ENCODE peak calls at places on chromosome 13, in nine cellular contexts. One of them, this sample, is unnamed.

GRCh38 chr13:87123987-87124784 is 547.0 kb upstream of the SLITRK5 start:
- DNase-seq in B cell: no peak
- DNase-seq in cardiac fibroblast: peak; percentile 93
- DNase-seq in fibroblast of the aortic adventitia: peak; percentile 97
- DNase-seq in psoas muscle: no peak
- DNase-seq in tibial nerve: no peak
- DNase-seq in AG04450: peak; percentile 98
- DNase-seq in HEK293T: peak; percentile 88
- DNase-seq in H7: peak; percentile 1
- DNase-seq in this sample: no peak

GRCh38 chr13:75079226-75079625 is 402.7 kb downstream of the TBC1D4 start:
- DNase-seq in B cell: no peak
- DNase-seq in cardiac fibroblast: peak; percentile 14
- DNase-seq in fibroblast of the aortic adventitia: peak; percentile 59
- DNase-seq in psoas muscle: no peak
- DNase-seq in tibial nerve: no peak
- DNase-seq in AG04450: peak; percentile 10
- DNase-seq in HEK293T: no peak
- DNase-seq in H7: no peak
- DNase-seq in this sample: no peak

GRCh38 chr13:68439821-68440220 is 1209.7 kb upstream of the PCDH9 start:
- DNase-seq in B cell: no peak
- DNase-seq in cardiac fibroblast: no peak
- DNase-seq in fibroblast of the aortic adventitia: no peak
- DNase-seq in psoas muscle: no peak
- DNase-seq in tibial nerve: no peak
- DNase-seq in AG04450: no peak
- DNase-seq in HEK293T: no peak
- DNase-seq in H7: no peak
- DNase-seq in this sample: no peak

GRCh38 chr13:111034811-111035210 is 80.3 kb upstream of the ARHGEF7 start:
- DNase-seq in B cell: no peak
- DNase-seq in cardiac fibroblast: no peak
- DNase-seq in fibroblast of the aortic adventitia: peak; percentile 42
- DNase-seq in psoas muscle: no peak
- DNase-seq in tibial nerve: no peak
- DNase-seq in AG04450: peak; percentile 23
- DNase-seq in HEK293T: no peak
- DNase-seq in H7: no peak
- DNase-seq in this sample: no peak

GRCh38 chr13:30107536-30108136 is 199.7 kb downstream of the KATNAL1 start:
- DNase-seq in B cell: no peak
- DNase-seq in cardiac fibroblast: no peak
- DNase-seq in fibroblast of the aortic adventitia: peak; percentile 47
- DNase-seq in psoas muscle: no peak
- DNase-seq in tibial nerve: no peak
- DNase-seq in AG04450: no peak
- DNase-seq in HEK293T: no peak
- DNase-seq in H7: no peak
- DNase-seq in this sample: no peak

GRCh38 chr13:47420568-47420967 is 523.7 kb upstream of the HTR2A start:
- DNase-seq in B cell: no peak
- DNase-seq in cardiac fibroblast: no peak
- DNase-seq in fibroblast of the aortic adventitia: no peak
- DNase-seq in psoas muscle: no peak
- DNase-seq in tibial nerve: no peak
- DNase-seq in AG04450: no peak
- DNase-seq in HEK293T: no peak
- DNase-seq in H7: no peak
- DNase-seq in this sample: no peak

GRCh38 chr13:27667946-27668345 is 46.3 kb downstream of the POLR1D start:
- DNase-seq in B cell: no peak
- DNase-seq in cardiac fibroblast: peak; percentile 73
- DNase-seq in fibroblast of the aortic adventitia: peak; percentile 56
- DNase-seq in psoas muscle: no peak
- DNase-seq in tibial nerve: no peak
- DNase-seq in AG04450: no peak
- DNase-seq in HEK293T: no peak
- DNase-seq in H7: no peak
- DNase-seq in this sample: peak; percentile 31

GRCh38 chr13:56670563-56670962 is 470.2 kb upstream of the PRR20A start:
- DNase-seq in B cell: no peak
- DNase-seq in cardiac fibroblast: no peak
- DNase-seq in fibroblast of the aortic adventitia: no peak
- DNase-seq in psoas muscle: no peak
- DNase-seq in tibial nerve: no peak
- DNase-seq in AG04450: no peak
- DNase-seq in HEK293T: no peak
- DNase-seq in H7: peak; percentile 2
- DNase-seq in this sample: no peak

GRCh38 chr13:108957369-108958012 is 328.1 kb downstream of the MYO16 start:
- DNase-seq in B cell: no peak
- DNase-seq in cardiac fibroblast: peak; percentile 74
- DNase-seq in fibroblast of the aortic adventitia: peak; percentile 89
- DNase-seq in psoas muscle: no peak
- DNase-seq in tibial nerve: peak; percentile 27
- DNase-seq in AG04450: peak; percentile 55
- DNase-seq in HEK293T: no peak
- DNase-seq in H7: peak; percentile 9
- DNase-seq in this sample: no peak

GRCh38 chr13:31946091-31946770 is 85.3 kb upstream of the FRY start:
- DNase-seq in B cell: no peak
- DNase-seq in cardiac fibroblast: peak; percentile 27
- DNase-seq in fibroblast of the aortic adventitia: peak; percentile 44
- DNase-seq in psoas muscle: no peak
- DNase-seq in tibial nerve: no peak
- DNase-seq in AG04450: no peak
- DNase-seq in HEK293T: no peak
- DNase-seq in H7: no peak
- DNase-seq in this sample: no peak

GRCh38 chr13:74256969-74257368 is 122.8 kb upstream of the KLF12 start:
- DNase-seq in B cell: no peak
- DNase-seq in cardiac fibroblast: peak; percentile 29
- DNase-seq in fibroblast of the aortic adventitia: peak; percentile 40
- DNase-seq in psoas muscle: no peak
- DNase-seq in tibial nerve: no peak
- DNase-seq in AG04450: no peak
- DNase-seq in HEK293T: no peak
- DNase-seq in H7: no peak
- DNase-seq in this sample: no peak

GRCh38 chr13:99265823-99266426 is 7.7 kb upstream of the GPR18 start:
- DNase-seq in B cell: peak; percentile 68
- DNase-seq in cardiac fibroblast: peak; percentile 68
- DNase-seq in fibroblast of the aortic adventitia: peak; percentile 71
- DNase-seq in psoas muscle: no peak
- DNase-seq in tibial nerve: no peak
- DNase-seq in AG04450: no peak
- DNase-seq in HEK293T: peak; percentile 45
- DNase-seq in H7: peak; percentile 25
- DNase-seq in this sample: no peak

GRCh38 chr13:24080134-24080533 is 80.4 kb upstream of the SPATA13 start:
- DNase-seq in B cell: no peak
- DNase-seq in cardiac fibroblast: no peak
- DNase-seq in fibroblast of the aortic adventitia: no peak
- DNase-seq in psoas muscle: no peak
- DNase-seq in tibial nerve: no peak
- DNase-seq in AG04450: no peak
- DNase-seq in HEK293T: no peak
- DNase-seq in H7: no peak
- DNase-seq in this sample: no peak

GRCh38 chr13:102128216-102128800 is 273.5 kb downstream of the FGF14 start:
- DNase-seq in B cell: no peak
- DNase-seq in cardiac fibroblast: no peak
- DNase-seq in fibroblast of the aortic adventitia: peak; percentile 57
- DNase-seq in psoas muscle: no peak
- DNase-seq in tibial nerve: no peak
- DNase-seq in AG04450: no peak
- DNase-seq in HEK293T: no peak
- DNase-seq in H7: no peak
- DNase-seq in this sample: no peak

GRCh38 chr13:61414686-61415664 is 674 bp downstream of the PCDH20 start:
- DNase-seq in B cell: no peak
- DNase-seq in cardiac fibroblast: peak; percentile 5
- DNase-seq in fibroblast of the aortic adventitia: no peak
- DNase-seq in psoas muscle: no peak
- DNase-seq in tibial nerve: no peak
- DNase-seq in AG04450: no peak
- DNase-seq in HEK293T: peak; percentile 71
- DNase-seq in H7: peak; percentile 79
- DNase-seq in this sample: no peak

GRCh38 chr13:48629282-48629681 is 24.4 kb upstream of the CYSLTR2 start:
- DNase-seq in B cell: no peak
- DNase-seq in cardiac fibroblast: no peak
- DNase-seq in fibroblast of the aortic adventitia: no peak
- DNase-seq in psoas muscle: no peak
- DNase-seq in tibial nerve: no peak
- DNase-seq in AG04450: no peak
- DNase-seq in HEK293T: no peak
- DNase-seq in H7: no peak
- DNase-seq in this sample: no peak

GRCh38 chr13:51794959-51795358 is 9.0 kb downstream of the DHRS12 start:
- DNase-seq in B cell: no peak
- DNase-seq in cardiac fibroblast: no peak
- DNase-seq in fibroblast of the aortic adventitia: no peak
- DNase-seq in psoas muscle: no peak
- DNase-seq in tibial nerve: no peak
- DNase-seq in AG04450: no peak
- DNase-seq in HEK293T: no peak
- DNase-seq in H7: no peak
- DNase-seq in this sample: no peak

GRCh38 chr13:92463134-92463533 is 763.5 kb upstream of the GPC6 start:
- DNase-seq in B cell: no peak
- DNase-seq in cardiac fibroblast: no peak
- DNase-seq in fibroblast of the aortic adventitia: no peak
- DNase-seq in psoas muscle: no peak
- DNase-seq in tibial nerve: no peak
- DNase-seq in AG04450: no peak
- DNase-seq in HEK293T: no peak
- DNase-seq in H7: no peak
- DNase-seq in this sample: no peak

GRCh38 chr13:28415994-28416411 is 78.9 kb downstream of the FLT1 start:
- DNase-seq in B cell: peak; percentile 16
- DNase-seq in cardiac fibroblast: no peak
- DNase-seq in fibroblast of the aortic adventitia: no peak
- DNase-seq in psoas muscle: no peak
- DNase-seq in tibial nerve: no peak
- DNase-seq in AG04450: no peak
- DNase-seq in HEK293T: no peak
- DNase-seq in H7: no peak
- DNase-seq in this sample: no peak

GRCh38 chr13:113860579-113861432 is 3.1 kb downstream of the GAS6 start:
- DNase-seq in B cell: no peak
- DNase-seq in cardiac fibroblast: peak; percentile 48
- DNase-seq in fibroblast of the aortic adventitia: peak; percentile 39
- DNase-seq in psoas muscle: no peak
- DNase-seq in tibial nerve: no peak
- DNase-seq in AG04450: no peak
- DNase-seq in HEK293T: no peak
- DNase-seq in H7: peak; percentile 94
- DNase-seq in this sample: no peak

GRCh38 chr13:22091222-22091970 is 420.5 kb downstream of the FGF9 start:
- DNase-seq in B cell: no peak
- DNase-seq in cardiac fibroblast: peak; percentile 0
- DNase-seq in fibroblast of the aortic adventitia: peak; percentile 68
- DNase-seq in psoas muscle: peak; percentile 34
- DNase-seq in tibial nerve: peak; percentile 18
- DNase-seq in AG04450: no peak
- DNase-seq in HEK293T: no peak
- DNase-seq in H7: no peak
- DNase-seq in this sample: no peak

This sample was measured in gastrocnemius medialis.